ENCODE peak calls at places on chromosomes 7 and 10, in five cellular contexts. L is A549, Q is lower lobe of right lung, C is Daoy, X is SW480. V is an unnamed sample.

GRCh38 chr7:27295236-27295635 is 52.6 kb downstream of the EVX1 start:
- DNase-seq in L (no peak), Q (no peak), C (no peak), X (no peak), V (no peak)

GRCh38 chr7:27106181-27106905 is 3.9 kb upstream of the HOXA2 start:
- DNase-seq in L (no peak), Q (no peak), C (peak; percentile 76), X (no peak), V (no peak)

GRCh38 chr7:137213744-137214143 is 129.8 kb downstream of the PTN start:
- DNase-seq in L (no peak), Q (no peak), C (no peak), X (no peak), V (no peak)

GRCh38 chr7:129671276-129671675 is 59.8 kb downstream of the NRF1 start:
- DNase-seq in L (no peak), Q (no peak), C (no peak), X (no peak), V (no peak)

GRCh38 chr7:30699706-30700495 is 17.6 kb upstream of the CRHR2 start:
- DNase-seq in L (no peak), Q (no peak), C (no peak), X (no peak), V (no peak)

GRCh38 chr7:116426428-116427156 is 72.9 kb upstream of the CAV2 start:
- DNase-seq in L (peak; percentile 92), Q (no peak), C (peak; percentile 92), X (no peak), V (peak; percentile 83)

GRCh38 chr10:70268376-70268775 is 15.4 kb downstream of the NPFFR1 start:
- DNase-seq in L (no peak), Q (no peak), C (no peak), X (no peak), V (no peak)

GRCh38 chr10:70617798-70618568 is 15.4 kb upstream of the PRF1 start:
- DNase-seq in L (no peak), Q (no peak), C (peak; percentile 54), X (no peak), V (no peak)

GRCh38 chr7:131879424-131879823 is 323.0 kb upstream of the PODXL start:
- DNase-seq in L (no peak), Q (no peak), C (no peak), X (no peak), V (no peak)

GRCh38 chr10:102004376-102004775 is 51.6 kb downstream of the ARMH3 start:
- DNase-seq in L (no peak), Q (no peak), C (no peak), X (peak; percentile 7), V (no peak)

GRCh38 chr7:1557006-1557405 is 1.0 kb upstream of the TMEM184A start:
- DNase-seq in L (no peak), Q (no peak), C (no peak), X (no peak), V (no peak)

GRCh38 chr7:130290745-130291144 is 2.2 kb upstream of the CPA4 start:
- DNase-seq in L (peak; percentile 51), Q (no peak), C (peak; percentile 97), X (no peak), V (peak; percentile 23)

GRCh38 chr7:98115746-98116525 is 9.3 kb downstream of the LMTK2 start:
- DNase-seq in L (no peak), Q (no peak), C (no peak), X (no peak), V (peak; percentile 38)

GRCh38 chr7:22810843-22811242 is 11.8 kb downstream of the TOMM7 start:
- DNase-seq in L (no peak), Q (no peak), C (no peak), X (no peak), V (no peak)

GRCh38 chr7:150986099-150986512 is 4.7 kb upstream of the NOS3 start:
- DNase-seq in L (peak; percentile 64), Q (no peak), C (peak; percentile 79), X (peak; percentile 66), V (peak; percentile 74)

GRCh38 chr10:61588770-61589211 is 73.9 kb upstream of the CABCOCO1 start:
- DNase-seq in L (peak; percentile 7), Q (no peak), C (no peak), X (no peak), V (no peak)

GRCh38 chr10:128297709-128298457 is 171.7 kb upstream of the MKI67 start:
- DNase-seq in L (no peak), Q (no peak), C (no peak), X (no peak), V (no peak)

GRCh38 chr7:143519411-143520131 is 41.9 kb downstream of the TAS2R41 start:
- DNase-seq in L (peak; percentile 37), Q (no peak), C (peak; percentile 72), X (no peak), V (no peak)

GRCh38 chr10:88759366-88760101 is at the start of gene LIPN:
- DNase-seq in L (no peak), Q (peak; percentile 48), C (no peak), X (no peak), V (no peak)

GRCh38 chr7:150401424-150401790 is 22.3 kb downstream of the ZNF775 start:
- DNase-seq in L (no peak), Q (no peak), C (no peak), X (no peak), V (no peak)

GRCh38 chr10:70132098-70133029 is at the start of gene AIFM2:
- DNase-seq in L (peak; percentile 83), Q (peak; percentile 90), C (peak; percentile 80), X (peak; percentile 71), V (peak; percentile 86)

GRCh38 chr10:87878664-87879459 is 15.4 kb downstream of the PTEN start:
- DNase-seq in L (no peak), Q (no peak), C (no peak), X (no peak), V (no peak)

GRCh38 chr10:71085689-71086438 is 126.5 kb upstream of the UNC5B start:
- DNase-seq in L (no peak), Q (no peak), C (no peak), X (no peak), V (no peak)

GRCh38 chr7:45099891-45100760 is 11.4 kb upstream of the NACAD start:
- DNase-seq in L (no peak), Q (peak; percentile 30), C (no peak), X (no peak), V (no peak)

GRCh38 chr7:122137291-122138077 is 6.6 kb downstream of the AASS start:
- DNase-seq in L (no peak), Q (no peak), C (peak; percentile 68), X (no peak), V (peak; percentile 66)

GRCh38 chr10:52027055-52027454 is 287.0 kb upstream of the DKK1 start:
- DNase-seq in L (no peak), Q (no peak), C (peak; percentile 22), X (no peak), V (no peak)

GRCh38 chr7:12712236-12712635 is 24.8 kb downstream of the ARL4A start:
- DNase-seq in L (no peak), Q (no peak), C (no peak), X (peak; percentile 93), V (no peak)

V was measured in ACHN.